ENCODE peak calls at places on chromosome 18, in six cellular contexts. V is WERI-Rb-1, G is spleen, F is cardiac muscle cell, X is cardiac fibroblast, J is Panc1. L is an unnamed sample.

GRCh38 chr18:24153397-24153796 is 14.5 kb downstream of the CABYR start:
- DNase-seq in V (no peak), G (no peak), F (no peak), X (no peak), J (no peak), L (no peak)

GRCh38 chr18:36095936-36096519 is 28.7 kb upstream of the RPRD1A start:
- DNase-seq in V (no peak), G (no peak), F (peak; percentile 63), X (peak; percentile 84), J (peak; percentile 25), L (peak; percentile 49)

GRCh38 chr18:61855127-61855991 is 37.4 kb downstream of the RNF152 start:
- DNase-seq in V (no peak), G (no peak), F (no peak), X (no peak), J (no peak), L (no peak)

GRCh38 chr18:23487738-23488625 is 15.3 kb upstream of the RMC1 start:
- DNase-seq in V (no peak), G (peak; percentile 85), F (no peak), X (peak; percentile 26), J (no peak), L (no peak)

GRCh38 chr18:22681912-22682311 is 251.2 kb upstream of the RBBP8 start:
- DNase-seq in V (no peak), G (no peak), F (peak; percentile 31), X (no peak), J (no peak), L (no peak)

GRCh38 chr18:63585988-63586387 is 1.2 kb upstream of the SERPINB13 start:
- DNase-seq in V (no peak), G (no peak), F (no peak), X (no peak), J (no peak), L (no peak)

GRCh38 chr18:58316400-58316942 is 272.4 kb downstream of the NEDD4L start:
- DNase-seq in V (no peak), G (no peak), F (no peak), X (no peak), J (no peak), L (no peak)

GRCh38 chr18:37563810-37564511 is 1.6 kb downstream of the CELF4 start:
- DNase-seq in V (no peak), G (peak; percentile 5), F (no peak), X (no peak), J (no peak), L (no peak)

GRCh38 chr18:64119916-64120315 is 29.0 kb downstream of the LINC00305 start:
- DNase-seq in V (no peak), G (no peak), F (peak; percentile 36), X (no peak), J (no peak), L (no peak)

GRCh38 chr18:53093650-53094049 is 753.7 kb downstream of the DCC start:
- DNase-seq in V (no peak), G (no peak), F (no peak), X (no peak), J (no peak), L (no peak)

GRCh38 chr18:59881728-59882685 is 17.8 kb upstream of the PMAIP1 start:
- DNase-seq in V (no peak), G (no peak), F (peak; percentile 27), X (peak; percentile 62), J (no peak), L (peak; percentile 48)

GRCh38 chr18:71028285-71028762 is 739.5 kb downstream of the SOCS6 start:
- DNase-seq in V (no peak), G (no peak), F (no peak), X (peak; percentile 30), J (no peak), L (no peak)

GRCh38 chr18:76328145-76328544 is 166.9 kb downstream of the ZNF516 start:
- DNase-seq in V (no peak), G (no peak), F (no peak), X (no peak), J (no peak), L (no peak)

GRCh38 chr18:24009246-24009645 is 5.3 kb upstream of the TTC39C start:
- DNase-seq in V (no peak), G (no peak), F (no peak), X (no peak), J (no peak), L (no peak)

GRCh38 chr18:5444847-5445246 is 99.0 kb downstream of the EPB41L3 start:
- DNase-seq in V (no peak), G (no peak), F (no peak), X (no peak), J (no peak), L (no peak)

GRCh38 chr18:68532328-68532885 is 182.5 kb downstream of the TMX3 start:
- DNase-seq in V (no peak), G (no peak), F (no peak), X (no peak), J (no peak), L (no peak)

GRCh38 chr18:75276813-75277628 is 66.4 kb downstream of the TSHZ1 start:
- DNase-seq in V (no peak), G (no peak), F (no peak), X (no peak), J (no peak), L (peak; percentile 52)

GRCh38 chr18:74724186-74724585 is 126.5 kb downstream of the ZNF407 start:
- DNase-seq in V (no peak), G (no peak), F (no peak), X (peak; percentile 50), J (no peak), L (peak; percentile 67)

GRCh38 chr18:62832282-62832681 is 116.9 kb downstream of the PHLPP1 start:
- DNase-seq in V (no peak), G (no peak), F (no peak), X (no peak), J (no peak), L (no peak)

GRCh38 chr18:1530650-1531049 is 626.0 kb downstream of the ADCYAP1 start:
- DNase-seq in V (no peak), G (no peak), F (no peak), X (no peak), J (no peak), L (no peak)

GRCh38 chr18:62928316-62928715 is 213.0 kb downstream of the PHLPP1 start:
- DNase-seq in V (no peak), G (no peak), F (no peak), X (peak; percentile 11), J (no peak), L (no peak)

GRCh38 chr18:9595197-9595596 is 19.2 kb downstream of the PPP4R1 start:
- DNase-seq in V (no peak), G (no peak), F (no peak), X (peak; percentile 53), J (no peak), L (no peak)

GRCh38 chr18:12990977-12991838 is at the start of gene CEP192:
- DNase-seq in V (peak; percentile 98), G (peak; percentile 98), F (peak; percentile 99), X (peak; percentile 99), J (peak; percentile 84), L (peak; percentile 94)

GRCh38 chr18:12990662-12990976 is 543 bp upstream of the CEP192 start:
- DNase-seq in V (no peak), G (no peak), F (no peak), X (no peak), J (no peak), L (no peak)

GRCh38 chr18:12991839-12992216 is 666 bp downstream of the CEP192 start:
- DNase-seq in V (no peak), G (no peak), F (no peak), X (no peak), J (no peak), L (no peak)

GRCh38 chr18:12990128-12990485 is 1.1 kb upstream of the CEP192 start:
- DNase-seq in V (no peak), G (no peak), F (no peak), X (no peak), J (no peak), L (no peak)

GRCh38 chr18:12989397-12990127 is 1.6 kb upstream of the CEP192 start:
- DNase-seq in V (peak; percentile 13), G (no peak), F (no peak), X (no peak), J (no peak), L (no peak)
- H3K4me3 ChIP-seq in V (no peak overlapping the region), G (no peak overlapping the region), F (no peak overlapping the region), X (no peak overlapping the region), J (no peak overlapping the region), L (no peak overlapping the region)

GRCh38 chr18:31497404-31497710 is 620 bp upstream of the DSG2 start:
- DNase-seq in V (no peak), G (no peak), F (no peak), X (no peak), J (no peak), L (no peak)
- H3K4me3 ChIP-seq in V (peak overlapping the region; percentile 97), G (peak overlapping the region; percentile 51), F (peak overlapping the region; percentile 98), X (peak overlapping the region; percentile 76), J (peak overlapping the region; percentile 52), L (peak overlapping the region; percentile 75)

DNA sequence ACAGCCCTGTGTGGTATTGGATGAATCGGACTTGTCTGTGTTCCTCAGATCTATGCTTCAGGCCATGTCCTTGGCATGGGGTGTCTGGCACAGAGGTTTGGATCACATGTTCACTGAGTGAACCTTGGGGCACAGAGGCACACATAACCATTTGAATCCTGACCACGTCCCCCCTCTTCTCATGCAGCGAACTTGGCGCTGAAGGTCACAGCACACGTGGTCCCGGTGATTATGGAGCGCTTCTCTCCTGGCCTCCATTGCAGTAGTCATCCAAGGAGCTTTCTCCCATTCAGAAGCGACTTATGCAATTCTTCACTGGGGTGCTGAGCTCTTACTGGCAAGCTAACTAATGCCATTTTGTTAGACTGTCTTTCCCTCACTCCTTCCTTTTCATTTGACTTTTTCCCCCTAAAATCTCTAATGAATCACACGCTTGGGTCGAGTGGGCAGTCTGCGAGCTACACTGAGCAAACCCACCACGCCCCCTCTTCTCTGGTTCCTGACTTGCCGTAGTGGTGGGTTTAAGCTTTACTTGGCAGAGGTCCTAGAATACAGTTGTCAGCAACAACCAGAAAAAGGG is 59.4 kb downstream of the KCNG2 start:
- DNase-seq in V (peak; percentile 9), G (no peak), F (peak; percentile 1), X (peak; percentile 83), J (peak; percentile 42), L (peak; percentile 52)
- H3K4me3 ChIP-seq in V (no peak overlapping the region), G (no peak overlapping the region), F (no peak overlapping the region), X (no peak overlapping the region), J (no peak overlapping the region), L (no peak overlapping the region)

GRCh38 chr18:13613099-13613498 is 113.3 kb downstream of the FAM210A start:
- DNase-seq in V (no peak), G (no peak), F (no peak), X (no peak), J (no peak), L (no peak)

GRCh38 chr18:13615432-13615861 is 110.9 kb downstream of the FAM210A start:
- DNase-seq in V (no peak), G (no peak), F (no peak), X (no peak), J (no peak), L (no peak)

GRCh38 chr18:13614701-13615288 is 111.6 kb downstream of the FAM210A start:
- DNase-seq in V (no peak), G (peak; percentile 78), F (no peak), X (no peak), J (no peak), L (no peak)

GRCh38 chr18:13613591-13614317 is 112.6 kb downstream of the FAM210A start:
- DNase-seq in V (no peak), G (peak; percentile 79), F (no peak), X (no peak), J (no peak), L (no peak)

GRCh38 chr18:13614318-13614643 is 112.1 kb downstream of the FAM210A start:
- DNase-seq in V (no peak), G (no peak), F (no peak), X (no peak), J (no peak), L (no peak)
- H3K4me3 ChIP-seq in V (no peak overlapping the region), G (no peak overlapping the region), F (no peak overlapping the region), X (no peak overlapping the region), J (no peak overlapping the region), L (no peak overlapping the region)